ENCODE peak calls at places on chromosomes 2 and 18, in seven cellular contexts. M, T, L, B, H, V and R are unnamed samples.
A peak's percentile ranks its signal among the peaks of the same experiment; 100 is the strongest.

GRCh38 chr2:102159295-102159694 is 16.7 kb downstream of the IL1R1 start:
- DNase-seq in L (no peak), B (no peak), T (no peak), V (no peak), M (no peak), H (no peak), R (peak; percentile 13)

GRCh38 chr2:174436351-174436750 is 40.8 kb downstream of the SCRN3 start:
- DNase-seq in H (no peak), L (no peak), B (no peak), M (no peak), T (no peak), V (no peak), R (no peak)

GRCh38 chr2:21270658-21271057 is 146.9 kb downstream of the TDRD15 start:
- DNase-seq in T (no peak), L (no peak), M (no peak), H (no peak), V (no peak), B (no peak), R (no peak)

GRCh38 chr2:24855022-24855622 is 61.9 kb downstream of the CENPO start:
- DNase-seq in H (no peak), L (no peak), M (no peak), V (no peak), T (no peak), B (no peak), R (no peak)

GRCh38 chr2:192286093-192286701 is 91.5 kb upstream of the TMEFF2 start:
- DNase-seq in B (no peak), H (no peak), M (peak; percentile 65), T (no peak), L (peak; percentile 81), V (peak; percentile 14), R (peak; percentile 42)

GRCh38 chr2:105969552-105969951 is 224.5 kb downstream of the UXS1 start:
- DNase-seq in M (no peak), V (no peak), B (no peak), T (no peak), H (no peak), L (no peak), R (no peak)

GRCh38 chr2:179593323-179593722 is 268.1 kb downstream of the ZNF385B start:
- DNase-seq in H (no peak), V (no peak), T (no peak), B (no peak), L (no peak), M (no peak), R (no peak)

GRCh38 chr2:19746611-19747309 is 155.0 kb downstream of the TTC32 start:
- DNase-seq in M (peak; percentile 40), L (peak; percentile 17), H (no peak), T (no peak), B (no peak), V (peak; percentile 10), R (no peak)

GRCh38 chr2:46334389-46335345 is 37.5 kb downstream of the EPAS1 start:
- DNase-seq in T (no peak), B (peak; percentile 67), V (no peak), H (no peak), M (peak; percentile 16), L (peak; percentile 97), R (peak; percentile 94)

GRCh38 chr2:205903549-205904129 is 182.3 kb downstream of the INO80D start:
- DNase-seq in V (no peak), H (no peak), L (no peak), B (no peak), M (peak; percentile 47), T (no peak), R (no peak)

GRCh38 chr18:46332956-46333355 is 228.8 kb downstream of the HAUS1 start:
- DNase-seq in T (no peak), H (no peak), V (no peak), L (no peak), B (no peak), M (no peak), R (no peak)

GRCh38 chr2:99552529-99552928 is 62.7 kb upstream of the REV1 start:
- DNase-seq in M (no peak), T (no peak), V (peak; percentile 50), L (no peak), H (no peak), B (no peak), R (no peak)

GRCh38 chr2:218980800-218981389 is 4.1 kb downstream of the FEV start:
- DNase-seq in H (no peak), L (no peak), V (no peak), T (no peak), B (no peak), M (peak; percentile 36), R (no peak)